ENCODE peak calls at places on chromosomes 3 and 15, in four cellular contexts. X, I, A and B are unnamed samples.

GRCh38 chr3:18302517-18302916 is 122.6 kb downstream of the SATB1 start:
- DNase-seq in X (no peak), I (no peak), A (no peak), B (no peak)

GRCh38 chr3:51271172-51271571 is 113.9 kb upstream of the MANF start:
- DNase-seq in A (no peak), I (no peak), X (no peak), B (no peak)

GRCh38 chr3:23162939-23163338 is 40.2 kb upstream of the UBE2E2 start:
- DNase-seq in I (no peak), A (no peak), X (no peak), B (no peak)

GRCh38 chr3:61783993-61784718 is 222.8 kb downstream of the PTPRG start:
- DNase-seq in I (no peak), A (no peak), X (no peak), B (no peak)

GRCh38 chr3:127121850-127122249 is 71.1 kb upstream of the PRR23E start:
- DNase-seq in X (no peak), A (no peak), I (no peak), B (no peak)

GRCh38 chr15:74123131-74123429 is 7.3 kb upstream of the ISLR2 start:
- DNase-seq in X (no peak), I (no peak), A (no peak), B (no peak)

GRCh38 chr3:112778298-112779008 is 68.2 kb downstream of the CD200R1L start:
- DNase-seq in I (no peak), X (no peak), A (no peak), B (no peak)

GRCh38 chr3:192915724-192916123 is 1.9 kb downstream of the MB21D2 start:
- DNase-seq in X (no peak), I (no peak), A (no peak), B (no peak)

GRCh38 chr3:46495901-46496456 is 1.8 kb upstream of the RTP3 start:
- DNase-seq in I (no peak), A (no peak), X (no peak), B (no peak)

GRCh38 chr3:12875857-12876451 is 34.6 kb upstream of the RPL32 start:
- DNase-seq in A (no peak), I (no peak), X (no peak), B (no peak)

GRCh38 chr3:124567168-124567567 is 163.1 kb upstream of the UMPS start:
- DNase-seq in I (no peak), X (no peak), A (no peak), B (no peak)

GRCh38 chr3:49840371-49840770 is 16.0 kb downstream of the TRAIP start:
- DNase-seq in A (no peak), X (no peak), I (no peak), B (no peak)